ENCODE peak calls at places on chromosome 22, in six cellular contexts. H is aorta, N is body of pancreas, U is stomach, S is right lobe of liver, D is psoas muscle. B is an unnamed sample. For H3K4me1, the result is how much of the 10 kb centered on the place peaks cover.

GRCh38 chr22:48972979-48973693 is 854.5 kb downstream of the BRD1 start:
- DNase-seq in H (peak), N (no peak), U (no peak), S (no peak), D (no peak), B (no peak)

GRCh38 chr22:16603448-16603768 is 10.8 kb upstream of the CCT8L2 start:
- DNase-seq in H (no peak), N (no peak), U (no peak), S (no peak), D (no peak), B (no peak)

GRCh38 chr22:38781033-38781432 is 12.9 kb downstream of the DNAL4 start:
- DNase-seq in H (no peak), N (no peak), U (no peak), S (no peak), D (peak), B (no peak)

GRCh38 chr22:42084874-42085273 is 5.4 kb downstream of the SMDT1 start:
- DNase-seq in H (no peak), N (no peak), U (no peak), S (no peak), D (no peak), B (no peak)

GRCh38 chr22:18000441-18001039 is 23.8 kb downstream of the MICAL3 start:
- DNase-seq in H (peak), N (peak), U (no peak), S (no peak), D (peak), B (no peak)

GRCh38 chr22:40679249-40679963 is at the start of gene MCHR1:
- DNase-seq in H (no peak), N (no peak), U (no peak), S (peak), D (no peak), B (no peak)

GRCh38 chr22:49882519-49883293 is 29.1 kb downstream of the ZBED4 start:
- DNase-seq in H (no peak), N (peak), U (no peak), S (no peak), D (no peak), B (no peak)

GRCh38 chr22:19329454-19329853 is 37.9 kb upstream of the CLTCL1 start:
- DNase-seq in H (no peak), N (no peak), U (no peak), S (no peak), D (no peak), B (no peak)

GRCh38 chr22:26835929-26836528 is 178.6 kb downstream of the MIAT start:
- DNase-seq in H (no peak), N (peak), U (peak), S (no peak), D (no peak), B (no peak)

GRCh38 chr22:26394787-26395186 is 34.3 kb upstream of the ASPHD2 start:
- DNase-seq in H (no peak), N (no peak), U (no peak), S (no peak), D (no peak), B (no peak)

GRCh38 chr22:25420925-25421904 is 143.3 kb upstream of the GRK3 start:
- DNase-seq in H (no peak), N (no peak), U (no peak), S (no peak), D (no peak), B (peak)

GRCh38 chr22:37533995-37534394 is 14.8 kb upstream of the CARD10 start:
- DNase-seq in H (no peak), N (no peak), U (no peak), S (no peak), D (no peak), B (no peak)

GRCh38 chr22:42111798-42112197 is 18.8 kb downstream of the CYP2D6 start:
- DNase-seq in H (no peak), N (no peak), U (no peak), S (no peak), D (no peak), B (no peak)

GRCh38 chr22:26550498-26551033 is 38.3 kb upstream of the TFIP11 start:
- DNase-seq in H (peak), N (peak), U (no peak), S (peak), D (peak), B (peak)

GRCh38 chr22:41524809-41525449 is 19.3 kb downstream of the POLR3H start:
- DNase-seq in H (peak), N (no peak), U (peak), S (no peak), D (no peak), B (no peak)

GRCh38 chr22:16789860-16790493 is 35.2 kb downstream of the XKR3 start:
- DNase-seq in H (no peak), N (no peak), U (no peak), S (no peak), D (no peak), B (no peak)

GRCh38 chr22:35154937-35155387 is 89.0 kb downstream of the ISX start:
- DNase-seq in H (no peak), N (peak), U (peak), S (peak), D (no peak), B (peak)

GRCh38 chr22:26740253-26740652 is 82.9 kb downstream of the MIAT start:
- DNase-seq in H (no peak), N (no peak), U (no peak), S (no peak), D (no peak), B (no peak)

GRCh38 chr22:41915035-41915782 is at the start of gene SHISA8:
- DNase-seq in H (peak), N (peak), U (peak), S (peak), D (peak), B (no peak)

GRCh38 chr22:19412478-19412877 is 19.1 kb downstream of the HIRA start:
- DNase-seq in H (no peak), N (no peak), U (no peak), S (no peak), D (no peak), B (no peak)

GRCh38 chr22:19879996-19880785 is 25.5 kb upstream of the GNB1L start:
- DNase-seq in H (peak), N (peak), U (no peak), S (peak), D (no peak), B (peak)

GRCh38 chr22:22534604-22535415 is 14.7 kb upstream of the ZNF280A start:
- DNase-seq in H (no peak), N (no peak), U (no peak), S (no peak), D (no peak), B (no peak)
- H3K4me1 ChIP-seq in H (under half), N (under half), U (under half), S (under half), D (under half), B (under half)

DNA sequence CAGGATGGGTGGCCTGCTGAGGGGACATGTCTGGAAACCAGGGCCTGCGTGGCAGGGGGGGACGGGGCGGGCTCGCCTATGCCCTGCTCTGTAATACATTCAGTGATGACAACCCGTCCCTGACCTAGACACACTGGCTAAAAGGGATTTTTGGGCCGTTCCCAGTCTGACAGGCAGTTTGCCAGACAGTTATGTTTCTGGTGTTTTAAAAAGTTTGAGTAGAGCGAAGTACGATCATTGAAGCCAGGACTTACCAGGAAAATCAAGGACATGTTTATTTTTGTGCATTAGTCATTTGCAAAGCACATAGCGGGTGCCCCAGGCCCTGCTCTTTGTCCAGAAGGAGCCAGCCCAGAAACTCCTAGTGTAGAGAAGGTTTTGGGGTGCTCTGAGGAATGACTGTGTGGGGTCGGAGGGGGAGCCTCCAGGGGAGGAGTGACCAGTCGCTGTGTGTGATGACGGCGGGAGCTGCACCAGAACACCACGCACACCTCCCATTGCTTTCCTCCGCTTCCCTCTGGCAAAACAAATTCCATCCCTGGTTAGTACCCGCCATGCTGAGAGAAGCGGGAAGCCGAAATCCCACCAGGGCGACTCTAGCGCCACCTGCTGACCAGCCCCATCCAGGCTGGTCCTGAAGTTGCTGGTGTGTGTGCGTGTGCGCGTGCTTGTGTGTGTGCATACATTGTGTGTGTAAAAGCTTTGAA is 50.8 kb downstream of the FBLN1 start:
- DNase-seq in H (peak), N (peak), U (peak), S (peak), D (peak), B (no peak)
- H3K4me1 ChIP-seq in H (under half), N (under half), U (half or more), S (under half), D (under half), B (under half)

GRCh38 chr22:45998638-45999378 is 21.8 kb upstream of the WNT7B start:
- DNase-seq in H (peak), N (no peak), U (no peak), S (no peak), D (peak), B (peak)
- H3K4me1 ChIP-seq in H (under half), N (under half), U (half or more), S (under half), D (under half), B (under half)

DNA sequence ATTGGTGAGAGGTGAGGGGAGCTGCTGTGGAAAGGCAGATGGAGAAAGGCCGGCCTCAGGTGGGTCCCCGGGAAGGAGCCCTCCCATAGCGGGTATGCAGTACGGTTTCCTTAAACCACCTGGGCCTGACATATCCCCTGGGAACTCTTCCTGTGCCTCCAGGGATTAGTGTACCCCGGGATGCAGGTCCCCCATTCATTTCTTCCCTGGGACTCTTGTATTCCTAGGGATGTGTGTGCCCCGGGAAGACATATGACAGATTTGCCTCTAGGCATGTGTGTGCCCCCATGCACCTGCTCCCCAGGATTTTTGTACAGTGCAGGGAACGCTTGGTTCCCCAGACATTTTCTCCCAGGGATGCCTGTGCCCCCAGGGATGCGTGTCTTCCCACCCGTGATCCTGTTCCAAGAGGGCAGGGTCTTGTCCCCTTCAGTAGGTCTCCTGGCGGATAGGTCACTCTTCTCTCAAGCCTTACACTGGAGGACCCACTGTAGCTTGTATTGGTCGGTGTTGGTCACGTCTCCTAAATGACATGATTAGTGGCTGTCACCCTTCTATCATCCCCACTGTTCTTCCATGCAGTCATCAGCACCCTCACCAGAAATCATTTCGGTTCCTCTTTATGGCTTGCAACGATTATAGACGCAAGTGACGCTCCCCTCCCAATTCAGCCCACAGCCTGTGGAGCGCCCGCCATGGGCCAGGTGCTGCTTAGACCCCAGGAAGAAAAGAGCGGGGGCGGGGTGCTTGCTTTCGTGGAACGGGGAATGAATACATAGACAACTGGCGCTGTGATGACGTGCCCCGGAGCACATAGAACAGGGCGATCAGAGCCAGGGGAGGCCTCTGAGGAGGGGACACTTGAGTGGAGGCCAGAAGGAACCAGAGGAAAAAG is 1.3 kb downstream of the PARVB start:
- DNase-seq in H (peak), N (no peak), U (peak), S (peak), D (peak), B (peak)
- H3K4me1 ChIP-seq in H (under half), N (under half), U (under half), S (under half), D (half or more), B (half or more)

GRCh38 chr22:22816171-22816514 is 71.5 kb upstream of the IGLL5 start:
- DNase-seq in H (no peak), N (no peak), U (no peak), S (no peak), D (no peak), B (no peak)

GRCh38 chr22:22814666-22815396 is 72.8 kb upstream of the IGLL5 start:
- DNase-seq in H (no peak), N (no peak), U (no peak), S (no peak), D (no peak), B (no peak)

GRCh38 chr22:22817468-22818201 is 70.0 kb upstream of the IGLL5 start:
- DNase-seq in H (no peak), N (no peak), U (no peak), S (no peak), D (no peak), B (no peak)

GRCh38 chr22:22816766-22817410 is 70.7 kb upstream of the IGLL5 start:
- DNase-seq in H (no peak), N (no peak), U (no peak), S (no peak), D (no peak), B (no peak)

DNA sequence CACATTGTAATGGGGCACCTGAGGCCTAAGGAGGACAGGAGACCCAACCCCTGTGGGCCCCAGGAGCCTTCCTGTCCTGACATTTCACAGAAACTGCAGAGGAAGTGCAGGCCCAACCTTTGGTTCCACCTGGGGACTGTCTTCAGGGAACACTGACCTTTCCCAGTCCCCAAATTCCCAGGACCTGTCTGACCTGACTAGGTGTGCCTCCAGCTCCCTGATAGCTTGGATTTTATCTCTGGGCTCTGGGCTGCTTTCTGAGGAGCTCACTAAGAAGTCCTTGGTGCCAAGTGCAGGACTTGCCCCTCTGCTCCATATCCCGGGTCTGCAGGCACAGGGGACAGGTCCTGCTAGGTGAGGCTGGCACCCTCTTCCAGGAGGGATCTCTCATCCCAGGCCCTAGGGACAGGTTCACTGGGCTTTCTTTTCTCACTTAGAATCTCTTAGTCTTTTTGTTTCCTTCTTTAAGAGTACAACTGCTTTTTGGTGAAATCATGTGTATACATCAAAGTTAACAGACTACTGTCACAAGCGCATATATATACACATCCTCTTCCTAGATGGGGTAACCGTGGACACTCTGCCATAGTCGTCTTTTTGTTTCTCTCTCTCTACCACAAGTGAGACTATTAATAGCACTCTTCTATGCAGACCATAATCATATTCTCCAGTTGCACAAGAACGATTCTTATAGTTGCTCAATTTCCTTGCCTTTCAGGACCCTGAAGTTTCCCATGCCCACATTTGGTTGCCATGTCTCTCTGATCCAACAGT is 72.0 kb upstream of the IGLL5 start:
- DNase-seq in H (no peak), N (no peak), U (no peak), S (no peak), D (no peak), B (no peak)
- H3K4me1 ChIP-seq in H (under half), N (under half), U (under half), S (under half), D (under half), B (under half)

GRCh38 chr22:29917052-29917902 is 34.3 kb downstream of the MTMR3 start:
- DNase-seq in H (no peak), N (peak), U (no peak), S (peak), D (peak), B (no peak)
- H3K4me1 ChIP-seq in H (under half), N (under half), U (half or more), S (under half), D (half or more), B (under half)

DNA sequence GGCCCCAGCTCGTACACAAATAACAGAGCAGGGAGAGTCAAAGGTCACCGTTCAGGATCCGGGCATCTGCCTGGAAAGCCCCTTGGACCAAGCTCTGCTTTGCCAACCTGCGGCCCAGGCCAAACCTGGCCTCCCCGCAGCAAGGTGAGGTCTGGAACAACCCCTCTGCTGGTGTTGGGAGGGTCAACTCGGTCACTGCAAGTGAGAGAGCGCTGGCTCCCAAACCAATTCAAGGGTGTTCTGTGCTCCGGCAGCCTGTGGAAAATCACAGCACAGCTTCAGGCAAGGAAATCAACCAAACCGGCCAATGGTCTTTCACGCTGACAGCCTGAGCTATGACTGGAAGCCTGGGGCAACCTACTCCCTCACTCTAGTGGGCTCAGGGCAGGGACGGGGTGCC is 63.4 kb downstream of the MYH9 start:
- DNase-seq in H (no peak), N (no peak), U (no peak), S (peak), D (no peak), B (no peak)
- H3K4me1 ChIP-seq in H (under half), N (under half), U (half or more), S (under half), D (half or more), B (half or more)